ENCODE peak calls at places on chromosome 1, in six cellular contexts. One of them, this sample, is unnamed.

GRCh38 chr1:228036701-228037231 is 30.0 kb downstream of the WNT3A start:
- DNase-seq in K562: no peak
- DNase-seq in GM12878: no peak
- DNase-seq in SK-N-SH: no peak
- DNase-seq in A549: no peak
- DNase-seq in HepG2: no peak
- DNase-seq in this sample: no peak

GRCh38 chr1:43573066-43573799 is 42.5 kb downstream of the PTPRF start:
- DNase-seq in K562: no peak
- DNase-seq in GM12878: no peak
- DNase-seq in SK-N-SH: no peak
- DNase-seq in A549: no peak
- DNase-seq in HepG2: no peak
- DNase-seq in this sample: no peak

GRCh38 chr1:23020731-23021130 is 1.5 kb downstream of the KDM1A start:
- DNase-seq in K562: no peak
- DNase-seq in GM12878: no peak
- DNase-seq in SK-N-SH: peak
- DNase-seq in A549: no peak
- DNase-seq in HepG2: peak
- DNase-seq in this sample: no peak

GRCh38 chr1:174265273-174265672 is 106.0 kb downstream of the RABGAP1L start:
- DNase-seq in K562: no peak
- DNase-seq in GM12878: no peak
- DNase-seq in SK-N-SH: no peak
- DNase-seq in A549: no peak
- DNase-seq in HepG2: no peak
- DNase-seq in this sample: no peak

GRCh38 chr1:228347181-228347580 is 59.5 kb downstream of the TRIM11 start:
- DNase-seq in K562: no peak
- DNase-seq in GM12878: no peak
- DNase-seq in SK-N-SH: no peak
- DNase-seq in A549: no peak
- DNase-seq in HepG2: no peak
- DNase-seq in this sample: no peak

GRCh38 chr1:177247777-177248176 is 77.0 kb downstream of the BRINP2 start:
- DNase-seq in K562: no peak
- DNase-seq in GM12878: no peak
- DNase-seq in SK-N-SH: no peak
- DNase-seq in A549: no peak
- DNase-seq in HepG2: no peak
- DNase-seq in this sample: no peak

GRCh38 chr1:95534985-95535384 is 301.0 kb downstream of the RWDD3 start:
- DNase-seq in K562: no peak
- DNase-seq in GM12878: no peak
- DNase-seq in SK-N-SH: no peak
- DNase-seq in A549: no peak
- DNase-seq in HepG2: no peak
- DNase-seq in this sample: no peak

GRCh38 chr1:30274176-30274936 is 449.0 kb downstream of the MATN1 start:
- DNase-seq in K562: no peak
- DNase-seq in GM12878: no peak
- DNase-seq in SK-N-SH: no peak
- DNase-seq in A549: no peak
- DNase-seq in HepG2: no peak
- DNase-seq in this sample: no peak

GRCh38 chr1:79760521-79760920 is 754.0 kb upstream of the ADGRL4 start:
- DNase-seq in K562: no peak
- DNase-seq in GM12878: no peak
- DNase-seq in SK-N-SH: no peak
- DNase-seq in A549: no peak
- DNase-seq in HepG2: no peak
- DNase-seq in this sample: no peak

GRCh38 chr1:182962554-182963115 is 9.7 kb upstream of the SHCBP1L start:
- DNase-seq in K562: peak
- DNase-seq in GM12878: peak
- DNase-seq in SK-N-SH: peak
- DNase-seq in A549: peak
- DNase-seq in HepG2: peak
- DNase-seq in this sample: peak

GRCh38 chr1:60073605-60074278 is at the start of gene C1orf87:
- DNase-seq in K562: peak
- DNase-seq in GM12878: no peak
- DNase-seq in SK-N-SH: no peak
- DNase-seq in A549: no peak
- DNase-seq in HepG2: no peak
- DNase-seq in this sample: no peak

GRCh38 chr1:150257624-150258274 is at the start of gene CA14:
- DNase-seq in K562: no peak
- DNase-seq in GM12878: no peak
- DNase-seq in SK-N-SH: no peak
- DNase-seq in A549: no peak
- DNase-seq in HepG2: no peak
- DNase-seq in this sample: no peak

GRCh38 chr1:117959364-117959763 is 29.8 kb downstream of the WDR3 start:
- DNase-seq in K562: no peak
- DNase-seq in GM12878: no peak
- DNase-seq in SK-N-SH: no peak
- DNase-seq in A549: no peak
- DNase-seq in HepG2: no peak
- DNase-seq in this sample: peak

GRCh38 chr1:82762829-82763532 is 962.2 kb downstream of the ADGRL2 start:
- DNase-seq in K562: no peak
- DNase-seq in GM12878: peak
- DNase-seq in SK-N-SH: no peak
- DNase-seq in A549: no peak
- DNase-seq in HepG2: no peak
- DNase-seq in this sample: no peak

GRCh38 chr1:6770727-6771567 is 14.3 kb upstream of the CAMTA1 start:
- DNase-seq in K562: no peak
- DNase-seq in GM12878: no peak
- DNase-seq in SK-N-SH: peak
- DNase-seq in A549: no peak
- DNase-seq in HepG2: peak
- DNase-seq in this sample: peak

GRCh38 chr1:216330262-216330661 is 93.0 kb downstream of the USH2A start:
- DNase-seq in K562: no peak
- DNase-seq in GM12878: no peak
- DNase-seq in SK-N-SH: no peak
- DNase-seq in A549: no peak
- DNase-seq in HepG2: no peak
- DNase-seq in this sample: peak

GRCh38 chr1:209802780-209803152 is 3.2 kb downstream of the IRF6 start:
- DNase-seq in K562: no peak
- DNase-seq in GM12878: no peak
- DNase-seq in SK-N-SH: no peak
- DNase-seq in A549: no peak
- DNase-seq in HepG2: no peak
- DNase-seq in this sample: no peak

GRCh38 chr1:209802117-209802779 is 3.7 kb downstream of the IRF6 start:
- DNase-seq in K562: no peak
- DNase-seq in GM12878: no peak
- DNase-seq in SK-N-SH: peak
- DNase-seq in A549: no peak
- DNase-seq in HepG2: no peak
- DNase-seq in this sample: no peak

GRCh38 chr1:209803568-209803967 is 2.4 kb downstream of the IRF6 start:
- DNase-seq in K562: no peak
- DNase-seq in GM12878: no peak
- DNase-seq in SK-N-SH: no peak
- DNase-seq in A549: no peak
- DNase-seq in HepG2: no peak
- DNase-seq in this sample: no peak

GRCh38 chr1:209797978-209798639 is 7.8 kb downstream of the IRF6 start:
- DNase-seq in K562: no peak
- DNase-seq in GM12878: no peak
- DNase-seq in SK-N-SH: no peak
- DNase-seq in A549: no peak
- DNase-seq in HepG2: no peak
- DNase-seq in this sample: no peak

GRCh38 chr1:209800984-209801834 is 4.7 kb downstream of the IRF6 start:
- DNase-seq in K562: no peak
- DNase-seq in GM12878: no peak
- DNase-seq in SK-N-SH: peak
- DNase-seq in A549: no peak
- DNase-seq in HepG2: no peak
- DNase-seq in this sample: peak
- H3K27ac ChIP-seq in K562: no peak
- H3K27ac ChIP-seq in GM12878: no peak
- H3K27ac ChIP-seq in SK-N-SH: peak
- H3K27ac ChIP-seq in A549: no peak
- H3K27ac ChIP-seq in HepG2: no peak
- H3K27ac ChIP-seq in this sample: no peak

DNA sequence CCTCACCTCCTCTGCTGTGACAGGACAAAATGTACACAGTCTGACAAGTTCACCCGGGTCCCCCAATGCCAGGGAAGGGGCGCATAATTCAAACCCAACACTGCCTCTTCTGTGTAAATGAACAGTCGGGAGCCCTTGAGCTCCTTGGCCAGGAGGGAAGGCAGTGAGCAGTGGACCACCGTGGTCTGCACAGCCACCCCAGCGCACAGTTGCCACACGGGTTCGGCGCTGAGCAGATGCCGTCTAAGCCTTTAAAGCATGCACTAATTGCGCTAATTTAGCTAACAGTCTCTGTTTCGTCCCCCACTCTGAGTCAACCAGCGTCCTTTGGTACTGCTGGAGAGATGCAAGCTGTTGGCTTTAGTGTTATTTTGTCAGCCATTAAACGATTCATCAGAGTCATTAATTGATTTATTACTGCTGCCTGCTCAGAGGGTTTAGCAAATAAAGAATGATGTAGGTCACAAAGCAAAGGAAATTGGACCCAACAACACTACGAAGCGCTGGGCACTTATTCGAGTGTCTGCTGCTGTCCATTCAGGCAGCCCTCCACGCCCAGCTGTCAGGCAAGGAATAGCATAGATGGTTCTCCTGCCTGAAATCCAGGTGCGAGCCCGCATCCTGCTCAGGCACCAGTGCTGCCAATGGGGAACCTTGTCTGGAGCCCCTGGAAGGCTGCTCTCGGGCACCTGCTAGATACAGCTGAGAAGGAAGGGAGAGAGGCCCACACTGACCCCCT is 91.5 kb downstream of the MRPL37 start:
- DNase-seq in K562: no peak
- DNase-seq in GM12878: no peak
- DNase-seq in SK-N-SH: no peak
- DNase-seq in A549: no peak
- DNase-seq in HepG2: no peak
- DNase-seq in this sample: no peak
- TF ChIP-seq SMC3 in K562: no peak
- TF ChIP-seq SMC3 in GM12878: no peak
- TF ChIP-seq SMC3 in SK-N-SH: no peak
- TF ChIP-seq SMC3 in A549: no peak
- TF ChIP-seq SMC3 in HepG2: no peak
- TF ChIP-seq SMC3 in this sample: no peak

GRCh38 chr1:201557572-201557958 is 18.6 kb downstream of the NAV1 start:
- DNase-seq in K562: no peak
- DNase-seq in GM12878: no peak
- DNase-seq in SK-N-SH: no peak
- DNase-seq in A549: no peak
- DNase-seq in HepG2: no peak
- DNase-seq in this sample: no peak
- H3K27ac ChIP-seq in K562: no peak
- H3K27ac ChIP-seq in GM12878: no peak
- H3K27ac ChIP-seq in SK-N-SH: peak
- H3K27ac ChIP-seq in A549: no peak
- H3K27ac ChIP-seq in HepG2: no peak
- H3K27ac ChIP-seq in this sample: no peak

DNA sequence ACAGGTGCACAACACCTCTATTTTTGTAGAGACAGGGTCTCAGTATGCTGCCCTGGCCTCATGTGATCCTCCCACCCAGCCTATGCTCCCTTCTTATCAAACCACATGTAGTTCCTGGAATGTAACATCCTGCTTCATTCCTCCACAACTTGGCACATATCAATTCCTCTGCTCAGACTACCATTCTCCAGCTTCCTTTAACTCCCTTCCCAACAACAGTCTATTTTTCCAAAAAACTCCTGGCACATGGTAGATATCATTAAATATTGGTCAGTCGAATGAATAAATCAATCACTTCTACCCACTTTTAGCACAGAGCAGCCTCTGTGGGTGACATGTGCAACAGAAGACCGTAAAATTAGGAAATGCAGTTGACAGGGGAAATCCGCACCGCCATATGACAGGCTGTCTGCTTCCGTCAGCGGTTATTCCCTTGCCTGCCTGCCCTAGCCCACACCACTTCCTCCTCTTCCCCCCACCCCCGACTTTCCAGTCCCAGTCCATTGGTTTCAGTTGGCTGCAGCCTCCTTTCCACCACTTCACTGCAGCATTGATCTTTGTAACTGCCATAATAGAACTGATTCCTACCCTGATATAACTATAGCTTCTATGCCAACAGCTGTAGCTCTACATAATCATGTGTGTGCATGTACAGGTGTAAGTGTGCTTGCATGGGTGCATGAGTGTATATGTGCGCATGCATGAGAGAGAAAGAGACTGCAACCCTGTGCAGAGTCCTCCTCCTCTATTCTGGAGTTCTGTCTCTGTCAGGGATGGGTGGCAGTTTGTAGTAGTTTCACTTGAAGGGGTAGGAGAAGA is 6.8 kb upstream of the AKR1A1 start:
- DNase-seq in K562: no peak
- DNase-seq in GM12878: peak
- DNase-seq in SK-N-SH: no peak
- DNase-seq in A549: no peak
- DNase-seq in HepG2: peak
- DNase-seq in this sample: no peak
- TF ChIP-seq SMC3 in K562: no peak
- TF ChIP-seq SMC3 in GM12878: no peak
- TF ChIP-seq SMC3 in SK-N-SH: no peak
- TF ChIP-seq SMC3 in A549: no peak
- TF ChIP-seq SMC3 in HepG2: no peak
- TF ChIP-seq SMC3 in this sample: no peak

GRCh38 chr1:103220503-103221095 is 112.3 kb upstream of the COL11A1 start:
- DNase-seq in K562: no peak
- DNase-seq in GM12878: no peak
- DNase-seq in SK-N-SH: no peak
- DNase-seq in A549: no peak
- DNase-seq in HepG2: no peak
- DNase-seq in this sample: peak
- H3K27ac ChIP-seq in K562: no peak
- H3K27ac ChIP-seq in GM12878: no peak
- H3K27ac ChIP-seq in SK-N-SH: peak
- H3K27ac ChIP-seq in A549: no peak
- H3K27ac ChIP-seq in HepG2: no peak
- H3K27ac ChIP-seq in this sample: no peak

DNA sequence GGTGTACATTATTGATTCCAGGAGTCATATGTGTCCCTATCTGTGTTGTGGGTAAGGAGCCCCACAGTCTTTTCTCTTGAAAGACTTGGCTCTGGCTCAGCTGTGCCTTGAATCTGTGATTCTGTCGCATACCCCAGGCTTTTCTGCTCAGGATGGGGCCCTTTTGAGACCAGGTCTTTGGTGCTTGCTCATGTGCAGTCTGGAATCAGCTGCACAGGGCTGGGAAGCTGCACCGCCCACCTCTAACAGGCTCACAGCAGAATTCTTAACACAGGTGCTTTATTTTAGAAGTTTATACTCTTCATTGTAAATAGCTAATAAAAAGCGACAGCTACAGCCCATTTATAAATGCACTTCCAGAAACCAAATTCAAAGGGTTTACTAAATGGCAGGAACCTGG is 61.3 kb downstream of the ST6GALNAC3 start:
- DNase-seq in K562: no peak
- DNase-seq in GM12878: no peak
- DNase-seq in SK-N-SH: no peak
- DNase-seq in A549: no peak
- DNase-seq in HepG2: no peak
- DNase-seq in this sample: no peak
- TF ChIP-seq SMC3 in K562: no peak
- TF ChIP-seq SMC3 in GM12878: no peak
- TF ChIP-seq SMC3 in SK-N-SH: no peak
- TF ChIP-seq SMC3 in A549: no peak
- TF ChIP-seq SMC3 in HepG2: no peak
- TF ChIP-seq SMC3 in this sample: no peak

GRCh38 chr1:186839077-186839400 is 10.3 kb downstream of the PLA2G4A start:
- DNase-seq in K562: no peak
- DNase-seq in GM12878: no peak
- DNase-seq in SK-N-SH: no peak
- DNase-seq in A549: no peak
- DNase-seq in HepG2: no peak
- DNase-seq in this sample: no peak
- H3K27ac ChIP-seq in K562: no peak
- H3K27ac ChIP-seq in GM12878: no peak
- H3K27ac ChIP-seq in SK-N-SH: no peak
- H3K27ac ChIP-seq in A549: peak
- H3K27ac ChIP-seq in HepG2: no peak
- H3K27ac ChIP-seq in this sample: no peak